ENCODE peak calls at places on chromosome 13, in six cellular contexts. One of them, this sample, is unnamed.
A peak's percentile ranks its signal among the peaks of the same experiment; 100 is the strongest.

GRCh38 chr13:95552539-95553270 is at the start of gene CLDN10:
- DNase-seq in Calu3: peak; percentile 50
- DNase-seq in brain microvascular endothelial cell: no peak
- DNase-seq in Caco-2: no peak
- DNase-seq in left lung: no peak
- DNase-seq in IMR-90: no peak
- DNase-seq in this sample: no peak

GRCh38 chr13:112450567-112451240 is 74.5 kb downstream of the SPACA7 start:
- DNase-seq in Calu3: no peak
- DNase-seq in brain microvascular endothelial cell: no peak
- DNase-seq in Caco-2: no peak
- DNase-seq in left lung: no peak
- DNase-seq in IMR-90: no peak
- DNase-seq in this sample: no peak

GRCh38 chr13:58495668-58496067 is 864.1 kb downstream of the PCDH17 start:
- DNase-seq in Calu3: no peak
- DNase-seq in brain microvascular endothelial cell: no peak
- DNase-seq in Caco-2: no peak
- DNase-seq in left lung: no peak
- DNase-seq in IMR-90: no peak
- DNase-seq in this sample: no peak

GRCh38 chr13:74288361-74288911 is 154.2 kb upstream of the KLF12 start:
- DNase-seq in Calu3: peak; percentile 1
- DNase-seq in brain microvascular endothelial cell: no peak
- DNase-seq in Caco-2: no peak
- DNase-seq in left lung: no peak
- DNase-seq in IMR-90: no peak
- DNase-seq in this sample: no peak

GRCh38 chr13:40370662-40371061 is 295.8 kb downstream of the FOXO1 start:
- DNase-seq in Calu3: no peak
- DNase-seq in brain microvascular endothelial cell: no peak
- DNase-seq in Caco-2: no peak
- DNase-seq in left lung: no peak
- DNase-seq in IMR-90: no peak
- DNase-seq in this sample: no peak

GRCh38 chr13:112443191-112444000 is 67.2 kb downstream of the SPACA7 start:
- DNase-seq in Calu3: peak; percentile 5
- DNase-seq in brain microvascular endothelial cell: no peak
- DNase-seq in Caco-2: peak; percentile 32
- DNase-seq in left lung: no peak
- DNase-seq in IMR-90: no peak
- DNase-seq in this sample: peak; percentile 59

GRCh38 chr13:84118845-84119409 is 236.7 kb upstream of the SLITRK1 start:
- DNase-seq in Calu3: no peak
- DNase-seq in brain microvascular endothelial cell: no peak
- DNase-seq in Caco-2: no peak
- DNase-seq in left lung: no peak
- DNase-seq in IMR-90: no peak
- DNase-seq in this sample: no peak

GRCh38 chr13:106626473-106626872 is 58.5 kb upstream of the ARGLU1 start:
- DNase-seq in Calu3: no peak
- DNase-seq in brain microvascular endothelial cell: no peak
- DNase-seq in Caco-2: no peak
- DNase-seq in left lung: no peak
- DNase-seq in IMR-90: no peak
- DNase-seq in this sample: no peak

GRCh38 chr13:20399961-20400360 is 125.7 kb downstream of the CRYL1 start:
- DNase-seq in Calu3: no peak
- DNase-seq in brain microvascular endothelial cell: no peak
- DNase-seq in Caco-2: no peak
- DNase-seq in left lung: no peak
- DNase-seq in IMR-90: no peak
- DNase-seq in this sample: no peak

GRCh38 chr13:39297664-39298171 is 259.5 kb downstream of the NHLRC3 start:
- DNase-seq in Calu3: no peak
- DNase-seq in brain microvascular endothelial cell: peak; percentile 16
- DNase-seq in Caco-2: no peak
- DNase-seq in left lung: no peak
- DNase-seq in IMR-90: peak; percentile 24
- DNase-seq in this sample: no peak

GRCh38 chr13:106534844-106535551 is 464 bp downstream of the EFNB2 start:
- DNase-seq in Calu3: no peak
- DNase-seq in brain microvascular endothelial cell: no peak
- DNase-seq in Caco-2: peak; percentile 40
- DNase-seq in left lung: no peak
- DNase-seq in IMR-90: peak; percentile 16
- DNase-seq in this sample: no peak

GRCh38 chr13:78604782-78605611 is 1.6 kb upstream of the POU4F1 start:
- DNase-seq in Calu3: no peak
- DNase-seq in brain microvascular endothelial cell: no peak
- DNase-seq in Caco-2: peak; percentile 63
- DNase-seq in left lung: no peak
- DNase-seq in IMR-90: peak; percentile 8
- DNase-seq in this sample: no peak

GRCh38 chr13:32045963-32046785 is 14.6 kb downstream of the FRY start:
- DNase-seq in Calu3: peak; percentile 18
- DNase-seq in brain microvascular endothelial cell: peak; percentile 24
- DNase-seq in Caco-2: peak; percentile 21
- DNase-seq in left lung: no peak
- DNase-seq in IMR-90: peak; percentile 56
- DNase-seq in this sample: no peak

GRCh38 chr13:40192516-40193257 is 473.8 kb downstream of the FOXO1 start:
- DNase-seq in Calu3: no peak
- DNase-seq in brain microvascular endothelial cell: no peak
- DNase-seq in Caco-2: no peak
- DNase-seq in left lung: no peak
- DNase-seq in IMR-90: no peak
- DNase-seq in this sample: no peak

GRCh38 chr13:50989476-50989875 is 79.9 kb downstream of the RNASEH2B start:
- DNase-seq in Calu3: no peak
- DNase-seq in brain microvascular endothelial cell: no peak
- DNase-seq in Caco-2: peak; percentile 25
- DNase-seq in left lung: no peak
- DNase-seq in IMR-90: no peak
- DNase-seq in this sample: no peak

GRCh38 chr13:59991395-59991794 is 172.3 kb downstream of the DIAPH3 start:
- DNase-seq in Calu3: no peak
- DNase-seq in brain microvascular endothelial cell: no peak
- DNase-seq in Caco-2: peak; percentile 44
- DNase-seq in left lung: no peak
- DNase-seq in IMR-90: no peak
- DNase-seq in this sample: no peak

GRCh38 chr13:40779049-40779448 is 8.1 kb upstream of the MRPS31 start:
- DNase-seq in Calu3: no peak
- DNase-seq in brain microvascular endothelial cell: no peak
- DNase-seq in Caco-2: no peak
- DNase-seq in left lung: no peak
- DNase-seq in IMR-90: no peak
- DNase-seq in this sample: no peak

GRCh38 chr13:75226092-75226491 is 255.9 kb downstream of the TBC1D4 start:
- DNase-seq in Calu3: peak; percentile 28
- DNase-seq in brain microvascular endothelial cell: no peak
- DNase-seq in Caco-2: no peak
- DNase-seq in left lung: peak; percentile 54
- DNase-seq in IMR-90: no peak
- DNase-seq in this sample: no peak

GRCh38 chr13:44557986-44558385 is 18.1 kb downstream of the TSC22D1 start:
- DNase-seq in Calu3: no peak
- DNase-seq in brain microvascular endothelial cell: no peak
- DNase-seq in Caco-2: no peak
- DNase-seq in left lung: no peak
- DNase-seq in IMR-90: no peak
- DNase-seq in this sample: no peak

GRCh38 chr13:95605426-95606125 is 38.9 kb downstream of the DZIP1 start:
- DNase-seq in Calu3: peak; percentile 23
- DNase-seq in brain microvascular endothelial cell: no peak
- DNase-seq in Caco-2: no peak
- DNase-seq in left lung: no peak
- DNase-seq in IMR-90: no peak
- DNase-seq in this sample: no peak

GRCh38 chr13:30806784-30807183 is 71.4 kb downstream of the ALOX5AP start:
- DNase-seq in Calu3: no peak
- DNase-seq in brain microvascular endothelial cell: peak; percentile 64
- DNase-seq in Caco-2: no peak
- DNase-seq in left lung: no peak
- DNase-seq in IMR-90: peak; percentile 88
- DNase-seq in this sample: no peak

GRCh38 chr13:100543872-100544602 is 44.6 kb downstream of the GGACT start:
- DNase-seq in Calu3: no peak
- DNase-seq in brain microvascular endothelial cell: peak; percentile 14
- DNase-seq in Caco-2: no peak
- DNase-seq in left lung: no peak
- DNase-seq in IMR-90: no peak
- DNase-seq in this sample: no peak

GRCh38 chr13:62142048-62142447 is 726.4 kb upstream of the PCDH20 start:
- DNase-seq in Calu3: no peak
- DNase-seq in brain microvascular endothelial cell: no peak
- DNase-seq in Caco-2: no peak
- DNase-seq in left lung: no peak
- DNase-seq in IMR-90: no peak
- DNase-seq in this sample: no peak

GRCh38 chr13:74061939-74062595 is 72.1 kb downstream of the KLF12 start:
- DNase-seq in Calu3: no peak
- DNase-seq in brain microvascular endothelial cell: peak; percentile 71
- DNase-seq in Caco-2: no peak
- DNase-seq in left lung: no peak
- DNase-seq in IMR-90: peak; percentile 47
- DNase-seq in this sample: no peak

GRCh38 chr13:97057196-97057595 is 62.9 kb upstream of the OXGR1 start:
- DNase-seq in Calu3: no peak
- DNase-seq in brain microvascular endothelial cell: no peak
- DNase-seq in Caco-2: no peak
- DNase-seq in left lung: no peak
- DNase-seq in IMR-90: no peak
- DNase-seq in this sample: no peak

DNA sequence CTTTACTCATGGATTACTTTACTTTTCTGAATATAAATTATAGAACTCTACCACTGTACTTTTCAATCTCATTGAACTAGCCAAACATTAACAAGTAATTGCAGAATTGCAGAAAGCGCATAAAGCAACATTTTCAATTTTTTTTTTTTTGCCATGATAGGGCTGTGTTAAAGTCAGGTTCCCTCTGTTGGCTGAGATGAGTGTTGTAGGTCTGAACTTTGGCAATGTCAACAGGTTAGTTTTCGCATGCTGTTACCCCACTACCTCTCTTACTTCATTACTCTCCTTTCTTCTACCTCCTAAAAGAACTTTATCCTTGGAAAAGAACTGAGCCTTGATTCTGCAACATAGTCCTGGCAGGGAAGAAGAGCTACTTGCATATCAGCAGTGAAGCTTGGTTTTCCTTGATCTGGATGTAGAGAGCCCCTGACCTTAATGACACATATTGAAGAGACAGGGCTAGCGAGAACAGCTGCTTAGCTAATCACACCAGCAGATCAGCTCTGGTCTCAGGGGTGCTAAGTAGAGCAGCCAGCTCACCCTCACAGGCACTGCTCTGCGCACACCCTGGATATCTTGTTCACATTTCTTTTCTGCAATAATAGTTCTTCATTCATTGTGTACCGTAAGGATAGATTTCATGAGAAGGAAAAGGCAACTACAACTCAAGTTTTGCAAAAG is 119.5 kb downstream of the FLT1 start:
- DNase-seq in Calu3: no peak
- DNase-seq in brain microvascular endothelial cell: no peak
- DNase-seq in Caco-2: no peak
- DNase-seq in left lung: no peak
- DNase-seq in IMR-90: no peak
- DNase-seq in this sample: no peak
- TF ChIP-seq CTCF in Calu3: no peak
- TF ChIP-seq CTCF in brain microvascular endothelial cell: no peak
- TF ChIP-seq CTCF in Caco-2: no peak
- TF ChIP-seq CTCF in left lung: no peak
- TF ChIP-seq CTCF in IMR-90: no peak
- TF ChIP-seq CTCF in this sample: no peak

DNA sequence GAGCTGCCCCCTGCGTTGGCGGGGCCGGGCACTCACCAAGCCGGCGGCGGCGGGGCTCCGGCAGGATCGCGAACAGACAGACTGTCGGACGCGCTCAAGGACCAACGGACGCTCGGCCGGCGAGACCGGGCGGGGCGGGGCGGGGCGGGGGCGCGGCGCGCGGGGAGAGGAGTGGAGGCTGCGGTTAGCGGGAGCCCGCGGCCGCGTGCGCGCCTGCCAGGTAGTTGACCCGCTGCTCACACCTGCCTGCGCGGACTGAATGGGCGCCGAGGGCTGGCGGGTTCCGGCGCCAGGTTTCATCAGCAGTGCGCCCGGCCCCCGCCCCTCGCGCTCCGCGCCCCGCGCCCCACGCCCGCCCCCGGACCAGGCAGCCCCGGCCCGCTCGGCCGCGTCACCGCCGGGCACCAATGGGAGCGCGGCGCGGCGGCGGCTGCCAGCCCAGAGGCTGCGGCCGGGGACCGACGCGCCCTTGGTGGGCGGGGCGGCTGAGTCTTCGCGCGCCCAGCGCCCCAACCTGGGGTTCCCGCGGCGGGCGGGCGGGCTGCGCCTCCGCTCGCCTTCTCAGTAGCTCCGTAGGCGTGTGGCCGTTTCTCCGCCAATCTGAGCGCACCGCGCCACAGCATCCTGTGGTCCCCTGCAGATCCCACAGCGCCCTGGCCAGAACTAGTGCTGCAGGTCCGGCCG is at the start of gene SLC7A1:
- DNase-seq in Calu3: peak; percentile 84
- DNase-seq in brain microvascular endothelial cell: peak; percentile 72
- DNase-seq in Caco-2: peak; percentile 94
- DNase-seq in left lung: peak; percentile 77
- DNase-seq in IMR-90: peak; percentile 80
- DNase-seq in this sample: no peak
- TF ChIP-seq CTCF in Calu3: no peak
- TF ChIP-seq CTCF in brain microvascular endothelial cell: peak; percentile 18
- TF ChIP-seq CTCF in Caco-2: no peak
- TF ChIP-seq CTCF in left lung: no peak
- TF ChIP-seq CTCF in IMR-90: peak; percentile 12
- TF ChIP-seq CTCF in this sample: peak; percentile 35

GRCh38 chr13:45784755-45785675 is 66.5 kb downstream of the SIAH3 start:
- DNase-seq in Calu3: no peak
- DNase-seq in brain microvascular endothelial cell: no peak
- DNase-seq in Caco-2: no peak
- DNase-seq in left lung: no peak
- DNase-seq in IMR-90: no peak
- DNase-seq in this sample: no peak
- TF ChIP-seq CTCF in Calu3: no peak
- TF ChIP-seq CTCF in brain microvascular endothelial cell: no peak
- TF ChIP-seq CTCF in Caco-2: no peak
- TF ChIP-seq CTCF in left lung: no peak
- TF ChIP-seq CTCF in IMR-90: no peak
- TF ChIP-seq CTCF in this sample: no peak

DNA sequence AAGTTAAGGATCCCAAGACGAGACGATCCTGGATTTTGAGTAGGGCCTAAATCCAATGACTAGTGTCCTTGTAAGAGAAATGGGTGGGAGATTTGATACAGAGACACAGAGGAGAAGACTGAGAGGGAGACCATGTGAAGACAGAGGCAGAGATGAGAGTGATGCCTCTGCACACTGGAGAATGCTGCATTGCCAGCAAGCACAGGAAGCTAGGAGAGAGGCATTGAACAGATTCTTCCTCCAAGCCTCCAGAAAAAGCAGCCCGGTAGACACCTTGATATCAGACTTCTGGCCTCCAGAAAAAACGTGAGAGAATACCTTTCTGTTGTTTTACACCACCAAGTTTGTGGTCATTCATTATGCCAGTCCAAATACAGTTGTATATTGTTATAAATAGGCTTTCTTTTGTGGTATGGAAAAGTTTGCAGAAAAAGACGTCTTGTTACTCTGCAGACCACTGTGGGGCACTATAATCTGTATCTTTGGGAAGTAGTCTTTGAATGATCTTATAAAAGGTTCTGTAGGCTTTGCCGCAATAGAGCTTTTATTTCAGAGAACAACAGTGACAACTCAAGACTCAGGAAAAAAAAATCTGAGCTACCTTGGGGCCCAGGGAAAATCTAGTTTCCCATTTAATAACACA is 17.9 kb upstream of the RFC3 start:
- DNase-seq in Calu3: no peak
- DNase-seq in brain microvascular endothelial cell: peak; percentile 4
- DNase-seq in Caco-2: no peak
- DNase-seq in left lung: no peak
- DNase-seq in IMR-90: peak; percentile 46
- DNase-seq in this sample: no peak
- TF ChIP-seq CTCF in Calu3: no peak
- TF ChIP-seq CTCF in brain microvascular endothelial cell: peak; percentile 48
- TF ChIP-seq CTCF in Caco-2: no peak
- TF ChIP-seq CTCF in left lung: peak; percentile 23
- TF ChIP-seq CTCF in IMR-90: peak; percentile 50
- TF ChIP-seq CTCF in this sample: peak; percentile 82